ENCODE peak calls at places on chromosomes 7 and 10, in four cellular contexts. V is cardiac septum; Q is stimulated activated CD8-positive, alpha-beta memory T cell treated with anti-CD3 and anti-CD28 coated beads, Interleukin-15, amount 100 ng/mL, for 24 hours; T is heart right ventricle. I is an unnamed sample.
A peak's percentile ranks its signal among the peaks of the same experiment; 100 is the strongest.

GRCh38 chr10:43390791-43391190 is 18.2 kb downstream of the HNRNPF start:
- DNase-seq in V (peak; percentile 66), Q (no peak), T (no peak), I (no peak)

GRCh38 chr7:93717217-93717900 is 142.8 kb upstream of the CALCR start:
- DNase-seq in V (no peak), Q (no peak), T (no peak), I (no peak)

GRCh38 chr7:31432831-31433340 is 81.0 kb upstream of the ITPRID1 start:
- DNase-seq in V (no peak), Q (no peak), T (no peak), I (no peak)

GRCh38 chr10:76393875-76394706 is 962.7 kb downstream of the LRMDA start:
- DNase-seq in V (no peak), Q (no peak), T (no peak), I (peak; percentile 38)

GRCh38 chr10:129840196-129840590 is 123.9 kb downstream of the EBF3 start:
- DNase-seq in V (peak; percentile 74), Q (no peak), T (no peak), I (no peak)

GRCh38 chr10:29688230-29688634 is 53.5 kb upstream of the SVIL start:
- DNase-seq in V (no peak), Q (no peak), T (no peak), I (no peak)

GRCh38 chr10:44571701-44572100 is 186.8 kb upstream of the CXCL12 start:
- DNase-seq in V (no peak), Q (no peak), T (no peak), I (no peak)

GRCh38 chr7:77827999-77828398 is 29.4 kb downstream of the PHTF2 start:
- DNase-seq in V (no peak), Q (no peak), T (no peak), I (no peak)

GRCh38 chr7:55405856-55406541 is 40.9 kb downstream of the LANCL2 start:
- DNase-seq in V (no peak), Q (no peak), T (no peak), I (no peak)

GRCh38 chr7:105581066-105581811 is at the start of gene EFCAB10:
- DNase-seq in V (peak; percentile 79), Q (peak; percentile 13), T (peak; percentile 51), I (peak; percentile 26)

GRCh38 chr7:128406147-128406985 is 3.4 kb downstream of the IMPDH1 start:
- DNase-seq in V (no peak), Q (no peak), T (no peak), I (no peak)

GRCh38 chr7:99739699-99740572 is 4.9 kb upstream of the CYP3A7 start:
- DNase-seq in V (no peak), Q (no peak), T (no peak), I (no peak)

GRCh38 chr10:126571203-126571602 is 99.3 kb downstream of the C10orf90 start:
- DNase-seq in V (no peak), Q (no peak), T (no peak), I (no peak)

I was measured in prostate gland.